ENCODE peak calls at places on chromosomes 16 and 17, in four cellular contexts. One of them, this sample, is unnamed.

GRCh38 chr16:85329999-85330693 is 217.9 kb upstream of the CIBAR2 start:
- DNase-seq in HepG2: no peak
- DNase-seq in K562: no peak
- DNase-seq in H1: no peak
- DNase-seq in this sample: no peak

GRCh38 chr16:20901441-20902112 is 1.0 kb downstream of the LYRM1 start:
- DNase-seq in HepG2: peak
- DNase-seq in K562: no peak
- DNase-seq in H1: peak
- DNase-seq in this sample: peak

GRCh38 chr16:84451781-84452180 is 52.7 kb downstream of the MEAK7 start:
- DNase-seq in HepG2: no peak
- DNase-seq in K562: no peak
- DNase-seq in H1: no peak
- DNase-seq in this sample: no peak

GRCh38 chr17:61395409-61395982 is 4.1 kb upstream of the TBX2 start:
- DNase-seq in HepG2: no peak
- DNase-seq in K562: no peak
- DNase-seq in H1: peak
- DNase-seq in this sample: no peak

GRCh38 chr17:50541916-50542688 is 4.9 kb upstream of the SPATA20 start:
- DNase-seq in HepG2: peak
- DNase-seq in K562: peak
- DNase-seq in H1: peak
- DNase-seq in this sample: peak

GRCh38 chr17:83109793-83110645 is 30.6 kb downstream of the METRNL start:
- DNase-seq in HepG2: peak
- DNase-seq in K562: no peak
- DNase-seq in H1: no peak
- DNase-seq in this sample: peak

GRCh38 chr17:61307905-61308886 is 91.4 kb upstream of the TBX2 start:
- DNase-seq in HepG2: no peak
- DNase-seq in K562: no peak
- DNase-seq in H1: no peak
- DNase-seq in this sample: peak

GRCh38 chr17:66054242-66054641 is 137.7 kb downstream of the CEP112 start:
- DNase-seq in HepG2: no peak
- DNase-seq in K562: no peak
- DNase-seq in H1: no peak
- DNase-seq in this sample: no peak

GRCh38 chr16:1079786-1080525 is 7.4 kb downstream of the SSTR5 start:
- DNase-seq in HepG2: no peak
- DNase-seq in K562: no peak
- DNase-seq in H1: no peak
- DNase-seq in this sample: no peak

GRCh38 chr17:61480414-61480807 is 28.2 kb downstream of the TBX4 start:
- DNase-seq in HepG2: no peak
- DNase-seq in K562: no peak
- DNase-seq in H1: no peak
- DNase-seq in this sample: no peak

GRCh38 chr16:17467923-17468540 is 2.7 kb downstream of the XYLT1 start:
- DNase-seq in HepG2: peak
- DNase-seq in K562: no peak
- DNase-seq in H1: peak
- DNase-seq in this sample: peak

GRCh38 chr16:67528222-67528869 is at the start of gene RIPOR1:
- DNase-seq in HepG2: peak
- DNase-seq in K562: peak
- DNase-seq in H1: peak
- DNase-seq in this sample: peak

GRCh38 chr17:58576679-58577367 is 62.4 kb upstream of the MTMR4 start:
- DNase-seq in HepG2: peak
- DNase-seq in K562: peak
- DNase-seq in H1: no peak
- DNase-seq in this sample: peak

GRCh38 chr16:75112281-75113045 is 4.1 kb downstream of the LDHD start:
- DNase-seq in HepG2: no peak
- DNase-seq in K562: no peak
- DNase-seq in H1: no peak
- DNase-seq in this sample: no peak

GRCh38 chr16:66523861-66524354 is 26.0 kb downstream of the TK2 start:
- DNase-seq in HepG2: no peak
- DNase-seq in K562: no peak
- DNase-seq in H1: no peak
- DNase-seq in this sample: no peak

GRCh38 chr16:72099377-72099818 is 5.8 kb downstream of the DHX38 start:
- DNase-seq in HepG2: peak
- DNase-seq in K562: peak
- DNase-seq in H1: peak
- DNase-seq in this sample: peak

GRCh38 chr17:8742828-8743227 is 1.8 kb downstream of the CCDC42 start:
- DNase-seq in HepG2: no peak
- DNase-seq in K562: no peak
- DNase-seq in H1: no peak
- DNase-seq in this sample: no peak

DNA sequence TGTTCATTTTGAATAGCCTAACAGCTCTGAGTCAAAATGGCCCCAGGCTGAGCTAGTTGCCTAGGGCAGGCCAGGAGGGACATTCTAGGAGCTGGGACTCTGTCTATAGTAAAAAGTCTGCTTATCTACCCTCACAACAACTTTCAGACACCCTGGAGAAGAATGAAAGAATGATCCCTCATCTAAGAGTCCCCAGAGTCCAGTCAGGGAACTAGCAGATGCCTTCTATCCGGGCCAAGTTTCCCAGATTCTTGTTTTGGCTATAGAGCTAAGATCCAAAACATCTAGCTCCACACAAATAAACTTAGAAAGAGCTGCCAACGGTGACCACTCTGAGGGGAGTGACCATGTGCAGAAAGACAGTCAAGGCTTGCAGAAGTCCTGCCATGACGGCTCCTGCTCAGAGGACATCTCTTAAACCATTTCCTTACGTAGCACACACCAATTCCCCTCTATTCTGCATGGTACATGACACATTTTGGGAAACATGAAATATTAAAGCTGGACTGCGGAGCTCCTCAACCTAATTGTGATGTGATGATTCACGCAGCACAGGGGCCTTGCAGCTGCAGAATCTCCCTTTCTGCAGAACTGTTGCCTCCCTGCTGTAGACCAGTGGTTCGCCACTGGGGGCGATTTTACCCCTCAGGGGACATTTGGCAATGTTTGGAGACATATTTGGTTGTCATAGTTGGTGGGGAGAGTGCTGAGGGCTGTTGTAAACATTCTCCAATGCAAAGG is 24.2 kb downstream of the FAM20A start:
- DNase-seq in HepG2: no peak
- DNase-seq in K562: no peak
- DNase-seq in H1: no peak
- DNase-seq in this sample: no peak
- H3K4me2 ChIP-seq in HepG2: no peak
- H3K4me2 ChIP-seq in K562: no peak
- H3K4me2 ChIP-seq in H1: no peak
- H3K4me2 ChIP-seq in this sample: no peak

DNA sequence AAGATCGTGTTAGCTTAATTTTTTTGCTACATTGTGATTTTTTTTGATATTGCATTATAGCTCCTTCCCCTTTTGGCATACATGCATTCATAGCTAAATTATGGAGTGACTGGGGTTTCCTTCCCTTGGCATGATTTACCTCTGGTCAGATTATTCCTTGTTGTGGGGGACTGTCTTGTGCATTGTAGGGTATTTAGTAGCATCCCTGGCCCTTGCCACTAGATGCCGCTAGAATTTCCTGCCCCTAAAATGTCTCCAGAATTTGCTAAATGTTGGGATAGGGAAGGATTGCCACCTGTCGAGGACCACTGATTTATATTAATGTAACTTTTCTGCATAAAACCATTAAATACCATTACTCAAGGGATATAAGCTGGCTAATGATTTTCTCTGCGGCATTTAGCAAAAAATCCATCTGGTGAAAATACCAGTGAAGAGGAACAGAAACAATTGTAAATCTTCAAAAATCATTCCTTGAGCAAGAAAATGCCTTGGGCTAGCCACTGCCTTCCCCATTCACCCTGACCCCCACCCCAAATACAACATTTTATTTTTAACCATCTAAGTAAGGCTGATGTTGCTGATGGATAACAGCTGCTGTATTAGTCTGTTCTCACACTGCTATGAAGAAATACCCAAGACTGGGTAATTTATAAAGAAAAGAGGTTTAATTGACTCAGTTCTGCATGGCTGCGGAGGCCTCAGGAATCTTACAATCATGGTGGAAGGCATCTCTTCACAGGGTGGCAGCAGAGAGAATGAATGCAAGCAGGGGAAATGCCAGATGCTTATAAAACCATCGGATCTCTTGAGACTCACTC is 195.2 kb downstream of the MAP2K6 start:
- DNase-seq in HepG2: peak
- DNase-seq in K562: peak
- DNase-seq in H1: no peak
- DNase-seq in this sample: peak
- TF ChIP-seq HDAC2 in HepG2: no peak
- TF ChIP-seq HDAC2 in K562: no peak
- TF ChIP-seq HDAC2 in H1: no peak
- TF ChIP-seq HDAC2 in this sample: no peak

GRCh38 chr17:72705905-72706395 is 386.5 kb downstream of the SLC39A11 start:
- DNase-seq in HepG2: no peak
- DNase-seq in K562: no peak
- DNase-seq in H1: no peak
- DNase-seq in this sample: no peak
- TF ChIP-seq PHF8 in HepG2: no peak
- TF ChIP-seq PHF8 in K562: no peak
- TF ChIP-seq PHF8 in H1: no peak
- TF ChIP-seq PHF8 in this sample: no peak

GRCh38 chr16:79810449-79811189 is 210.1 kb upstream of the MAF start:
- DNase-seq in HepG2: no peak
- DNase-seq in K562: no peak
- DNase-seq in H1: no peak
- DNase-seq in this sample: no peak
- H3K4me2 ChIP-seq in HepG2: no peak
- H3K4me2 ChIP-seq in K562: no peak
- H3K4me2 ChIP-seq in H1: no peak
- H3K4me2 ChIP-seq in this sample: no peak

GRCh38 chr16:12612598-12613101 is 191.0 kb downstream of the CPPED1 start:
- DNase-seq in HepG2: peak
- DNase-seq in K562: peak
- DNase-seq in H1: no peak
- DNase-seq in this sample: peak
- TF ChIP-seq HDAC2 in HepG2: peak
- TF ChIP-seq HDAC2 in K562: no peak
- TF ChIP-seq HDAC2 in H1: no peak
- TF ChIP-seq HDAC2 in this sample: no peak

GRCh38 chr17:72684405-72685020 is 408.0 kb downstream of the SLC39A11 start:
- DNase-seq in HepG2: peak
- DNase-seq in K562: no peak
- DNase-seq in H1: no peak
- DNase-seq in this sample: peak

GRCh38 chr17:72681844-72682243 is 410.6 kb downstream of the SLC39A11 start:
- DNase-seq in HepG2: no peak
- DNase-seq in K562: no peak
- DNase-seq in H1: no peak
- DNase-seq in this sample: no peak

GRCh38 chr17:72687941-72688340 is 404.5 kb downstream of the SLC39A11 start:
- DNase-seq in HepG2: no peak
- DNase-seq in K562: no peak
- DNase-seq in H1: no peak
- DNase-seq in this sample: no peak

GRCh38 chr17:72682597-72682996 is 409.9 kb downstream of the SLC39A11 start:
- DNase-seq in HepG2: peak
- DNase-seq in K562: no peak
- DNase-seq in H1: no peak
- DNase-seq in this sample: peak

GRCh38 chr17:72683506-72684404 is 408.7 kb downstream of the SLC39A11 start:
- DNase-seq in HepG2: peak
- DNase-seq in K562: no peak
- DNase-seq in H1: no peak
- DNase-seq in this sample: peak
- TF ChIP-seq PHF8 in HepG2: no peak
- TF ChIP-seq PHF8 in K562: no peak
- TF ChIP-seq PHF8 in H1: no peak
- TF ChIP-seq PHF8 in this sample: no peak

This sample was measured in A549.